ENCODE peak calls at places on chromosomes 7 and 10, in seven cellular contexts. R, X, C, W, B, G and N are unnamed samples.

GRCh38 chr10:8048281-8049008 is 6.0 kb upstream of the GATA3 start:
- DNase-seq in R (no peak), X (no peak), C (no peak), W (no peak), B (no peak), G (no peak), N (no peak)

GRCh38 chr10:47207894-47208469 is 92.0 kb upstream of the GDF10 start:
- DNase-seq in R (no peak), X (no peak), C (no peak), W (no peak), B (no peak), G (no peak), N (no peak)

GRCh38 chr10:132589681-132590080 is 52.1 kb downstream of the INPP5A start:
- DNase-seq in R (no peak), X (no peak), C (no peak), W (no peak), B (no peak), G (no peak), N (no peak)

GRCh38 chr7:157309990-157310668 is 26.7 kb upstream of the DNAJB6 start:
- DNase-seq in R (no peak), X (peak), C (peak), W (peak), B (peak), G (peak), N (peak)

GRCh38 chr7:140229591-140230516 is 53.1 kb upstream of the KDM7A start:
- DNase-seq in R (no peak), X (no peak), C (no peak), W (no peak), B (no peak), G (no peak), N (no peak)

GRCh38 chr10:127853868-127854768 is 38.6 kb downstream of the CLRN3 start:
- DNase-seq in R (peak), X (peak), C (peak), W (peak), B (no peak), G (peak), N (no peak)

GRCh38 chr7:111076205-111076604 is 14.7 kb upstream of the LRRN3 start:
- DNase-seq in R (no peak), X (peak), C (peak), W (no peak), B (no peak), G (no peak), N (no peak)

GRCh38 chr10:96460316-96460715 is 53.4 kb downstream of the TLL2 start:
- DNase-seq in R (no peak), X (no peak), C (no peak), W (no peak), B (no peak), G (no peak), N (no peak)

GRCh38 chr10:60359066-60359465 is 30.6 kb downstream of the ANK3 start:
- DNase-seq in R (no peak), X (no peak), C (no peak), W (no peak), B (no peak), G (no peak), N (no peak)

GRCh38 chr10:32446701-32447406 is 914 bp downstream of the CCDC7 start:
- DNase-seq in R (no peak), X (peak), C (no peak), W (peak), B (no peak), G (no peak), N (no peak)

GRCh38 chr10:46530249-46531186 is 25.9 kb downstream of the GPRIN2 start:
- DNase-seq in R (no peak), X (peak), C (peak), W (peak), B (peak), G (peak), N (no peak)

GRCh38 chr7:158638001-158638400 is 50.4 kb upstream of the PTPRN2 start:
- DNase-seq in R (no peak), X (no peak), C (peak), W (no peak), B (no peak), G (no peak), N (no peak)

GRCh38 chr10:106947643-106948042 is 216.9 kb downstream of the SORCS1 start:
- DNase-seq in R (no peak), X (no peak), C (no peak), W (no peak), B (no peak), G (no peak), N (no peak)

GRCh38 chr7:99731638-99732374 is 3.2 kb downstream of the CYP3A7 start:
- DNase-seq in R (no peak), X (no peak), C (no peak), W (no peak), B (no peak), G (no peak), N (no peak)

GRCh38 chr10:72318383-72319262 is 36.1 kb downstream of the DNAJB12 start:
- DNase-seq in R (no peak), X (no peak), C (no peak), W (no peak), B (no peak), G (no peak), N (no peak)

GRCh38 chr7:106021211-106022067 is 58.4 kb downstream of the CDHR3 start:
- DNase-seq in R (no peak), X (no peak), C (no peak), W (peak), B (no peak), G (no peak), N (no peak)

GRCh38 chr7:141960687-141961422 is 12.7 kb downstream of the TAS2R38 start:
- DNase-seq in R (no peak), X (no peak), C (no peak), W (no peak), B (no peak), G (no peak), N (no peak)

GRCh38 chr10:50615654-50616053 is 8.1 kb downstream of the SGMS1 start:
- DNase-seq in R (no peak), X (no peak), C (no peak), W (no peak), B (no peak), G (no peak), N (no peak)

GRCh38 chr10:130190065-130190736 is 54.0 kb downstream of the GLRX3 start:
- DNase-seq in R (peak), X (peak), C (peak), W (peak), B (peak), G (peak), N (no peak)

GRCh38 chr7:50818324-50818723 is 35.6 kb upstream of the GRB10 start:
- DNase-seq in R (peak), X (no peak), C (peak), W (no peak), B (no peak), G (no peak), N (no peak)

GRCh38 chr10:88254091-88254490 is 329.0 kb downstream of the RNLS start:
- DNase-seq in R (no peak), X (peak), C (peak), W (peak), B (peak), G (peak), N (peak)

GRCh38 chr7:107937514-107937913 is 46.5 kb downstream of the DLD start:
- DNase-seq in R (peak), X (no peak), C (no peak), W (no peak), B (no peak), G (no peak), N (no peak)

GRCh38 chr7:134645935-134646334 is 718 bp upstream of the BPGM start:
- DNase-seq in R (no peak), X (peak), C (peak), W (peak), B (no peak), G (no peak), N (no peak)

GRCh38 chr10:119341236-119342016 is 134.1 kb downstream of the GRK5 start:
- DNase-seq in R (no peak), X (peak), C (peak), W (peak), B (no peak), G (no peak), N (peak)

GRCh38 chr10:5945561-5946418 is 31.6 kb downstream of the IL15RA start:
- DNase-seq in R (peak), X (peak), C (peak), W (peak), B (peak), G (peak), N (no peak)

GRCh38 chr7:68107256-68107655 is 1110.6 kb downstream of the TYW1 start:
- DNase-seq in R (no peak), X (no peak), C (no peak), W (no peak), B (no peak), G (no peak), N (no peak)

DNA sequence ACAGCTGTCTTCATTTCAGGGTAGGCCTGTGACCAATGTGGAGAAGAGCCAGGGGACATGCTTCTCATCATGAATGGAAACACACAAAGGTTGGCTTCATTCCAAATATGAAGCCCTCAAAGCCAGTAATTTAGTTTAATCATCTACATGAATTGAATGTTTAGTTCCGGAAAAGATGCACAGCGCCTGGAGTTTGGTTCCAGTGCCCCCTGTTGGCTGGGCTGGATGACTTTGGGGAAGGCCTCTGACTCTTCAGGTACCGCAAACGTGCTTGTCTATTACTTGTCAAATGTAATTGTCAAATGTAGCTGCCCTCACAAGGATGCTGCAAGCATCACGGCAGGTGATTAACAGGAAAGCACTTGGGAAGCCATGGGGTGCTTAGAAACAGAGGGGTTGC is 130.7 kb downstream of the ADRA2A start:
- DNase-seq in R (no peak), X (no peak), C (no peak), W (no peak), B (no peak), G (no peak), N (peak)
- TF ChIP-seq CTCF in R (peak), X (no peak), C (no peak), W (peak), B (no peak), G (no peak), N (peak)

GRCh38 chr7:84389242-84389641 is 194.7 kb upstream of the SEMA3A start:
- DNase-seq in R (no peak), X (no peak), C (no peak), W (no peak), B (no peak), G (no peak), N (no peak)
- H3K4me3 ChIP-seq in R (no peak), X (no peak), C (no peak), W (no peak), B (no peak), G (no peak), N (no peak)

GRCh38 chr7:7739204-7739603 is 20.8 kb upstream of the RPA3 start:
- DNase-seq in R (no peak), X (no peak), C (no peak), W (no peak), B (no peak), G (no peak), N (no peak)

GRCh38 chr7:7737674-7738073 is 19.3 kb upstream of the RPA3 start:
- DNase-seq in R (no peak), X (no peak), C (no peak), W (no peak), B (no peak), G (no peak), N (no peak)

GRCh38 chr7:7738177-7738576 is 19.8 kb upstream of the RPA3 start:
- DNase-seq in R (no peak), X (no peak), C (no peak), W (no peak), B (no peak), G (no peak), N (no peak)

GRCh38 chr7:7738622-7739021 is 20.2 kb upstream of the RPA3 start:
- DNase-seq in R (no peak), X (no peak), C (no peak), W (no peak), B (no peak), G (no peak), N (no peak)

DNA sequence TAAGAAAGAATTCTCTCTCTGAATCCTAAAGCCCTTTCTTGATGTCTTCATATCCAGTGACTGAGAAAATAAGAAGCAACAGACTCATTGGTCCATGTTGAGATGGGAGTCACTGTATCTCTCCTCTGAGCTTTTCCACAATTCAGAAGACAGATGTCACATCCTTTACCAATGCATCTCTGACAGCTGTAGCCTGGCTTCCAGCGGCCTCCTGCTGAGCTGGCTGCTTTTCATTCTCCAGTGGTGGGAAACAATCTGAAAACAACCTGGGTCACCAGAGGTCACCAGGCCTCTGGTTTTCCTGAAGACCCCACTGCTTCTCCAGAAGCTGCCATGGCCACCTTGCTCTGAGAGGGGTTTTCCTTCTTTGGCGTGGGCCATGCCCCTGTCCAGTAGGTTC is 18.3 kb upstream of the RPA3 start:
- DNase-seq in R (no peak), X (no peak), C (no peak), W (no peak), B (no peak), G (no peak), N (no peak)
- TF ChIP-seq CTCF in R (no peak), X (no peak), C (no peak), W (no peak), B (no peak), G (no peak), N (no peak)

DNA sequence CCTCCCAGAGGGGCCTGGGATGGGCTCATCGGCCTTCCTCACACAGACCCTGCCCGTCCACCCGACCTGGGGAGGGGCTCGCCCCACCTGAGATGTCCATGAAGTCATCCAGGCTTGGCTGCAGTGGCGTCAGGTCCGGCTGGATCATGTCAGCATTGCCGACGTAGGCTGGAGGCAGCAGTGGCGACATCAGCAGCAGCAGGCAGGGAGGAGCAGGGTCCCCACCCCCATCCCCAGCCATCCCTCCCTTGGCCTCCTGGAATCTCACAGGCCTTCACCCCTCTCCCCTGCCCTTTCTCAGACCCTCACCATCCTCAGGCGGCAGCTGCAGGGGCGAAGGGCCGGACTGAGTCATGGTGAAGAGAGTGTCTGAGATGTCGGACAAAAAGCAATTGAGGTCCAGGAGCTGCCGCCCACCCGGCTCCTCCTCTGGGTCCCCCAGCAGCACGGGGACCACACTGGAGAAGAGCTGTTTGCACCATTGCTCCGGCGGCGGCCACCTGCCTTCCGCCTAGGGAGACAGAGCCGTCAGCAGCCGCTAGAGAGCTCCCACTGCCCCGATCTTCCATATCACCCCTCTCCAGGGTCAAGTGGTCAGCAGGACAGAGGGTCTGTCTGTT is 18.6 kb downstream of the MLXIPL start:
- DNase-seq in R (no peak), X (no peak), C (no peak), W (no peak), B (no peak), G (no peak), N (no peak)
- H3K4me3 ChIP-seq in R (no peak), X (no peak), C (no peak), W (no peak), B (no peak), G (no peak), N (no peak)

GRCh38 chr10:117601716-117602115 is 59.2 kb downstream of the EMX2 start:
- DNase-seq in R (no peak), X (no peak), C (no peak), W (no peak), B (no peak), G (no peak), N (no peak)
- TF ChIP-seq CTCF in R (no peak), X (no peak), C (no peak), W (no peak), B (no peak), G (no peak), N (no peak)